ENCODE peak calls at places on chromosomes 5 and 9, in nine cellular contexts. B, I, F, M, T, U, D, X and V are unnamed samples.

GRCh38 chr9:114282507-114282906 is 40.4 kb upstream of the ORM1 start:
- DNase-seq in F (no peak), D (no peak), M (no peak), B (no peak), T (no peak), X (no peak), U (no peak), I (no peak), V (no peak)

GRCh38 chr9:70600479-70600878 is 186.0 kb upstream of the KLF9 start:
- DNase-seq in B (peak; percentile 88), I (no peak), D (peak; percentile 53), M (no peak), T (no peak), X (no peak), U (no peak), F (peak; percentile 89), V (no peak)

GRCh38 chr5:148933903-148934432 is 107.6 kb downstream of the ADRB2 start:
- DNase-seq in T (no peak), X (no peak), U (no peak), I (no peak), F (no peak), D (no peak), B (no peak), M (no peak), V (no peak)

GRCh38 chr9:68933434-68934318 is 80.2 kb downstream of the PRKACG start:
- DNase-seq in X (no peak), I (no peak), B (no peak), D (no peak), T (no peak), M (no peak), U (no peak), F (no peak), V (no peak)

GRCh38 chr9:77158772-77159513 is 18.4 kb upstream of the VPS13A start:
- DNase-seq in T (no peak), B (peak; percentile 62), U (no peak), D (peak; percentile 9), I (no peak), X (peak; percentile 92), F (peak; percentile 57), M (peak; percentile 38), V (peak; percentile 50)

GRCh38 chr5:56356121-56356875 is 123.2 kb upstream of the ANKRD55 start:
- DNase-seq in B (no peak), X (no peak), F (no peak), D (peak; percentile 15), U (no peak), M (no peak), T (no peak), I (no peak), V (no peak)

GRCh38 chr9:107154291-107154690 is 128.8 kb upstream of the RAD23B start:
- DNase-seq in F (no peak), I (no peak), B (no peak), U (no peak), X (no peak), T (no peak), D (no peak), M (no peak), V (no peak)

GRCh38 chr5:96219580-96220281 is 213.3 kb downstream of the PCSK1 start:
- DNase-seq in I (no peak), F (peak; percentile 42), U (no peak), T (no peak), M (no peak), X (peak; percentile 55), B (peak; percentile 51), D (peak; percentile 87), V (no peak)

GRCh38 chr5:77066191-77066590 is 20.9 kb downstream of the ZBED3 start:
- DNase-seq in U (no peak), M (no peak), B (no peak), T (no peak), D (no peak), I (no peak), X (no peak), F (no peak), V (no peak)

GRCh38 chr9:77819672-77820071 is 171.6 kb upstream of the GNA14 start:
- DNase-seq in M (no peak), F (peak; percentile 73), D (peak; percentile 43), X (no peak), I (no peak), T (no peak), B (peak; percentile 61), U (peak; percentile 40), V (no peak)

GRCh38 chr5:147645172-147645571 is 135.3 kb upstream of the DPYSL3 start:
- DNase-seq in M (no peak), X (no peak), T (no peak), B (no peak), U (no peak), I (no peak), D (no peak), F (no peak), V (no peak)

GRCh38 chr5:96893342-96893741 is 17.0 kb downstream of the ERAP2 start:
- DNase-seq in B (peak; percentile 85), X (peak; percentile 11), T (no peak), I (no peak), M (no peak), D (peak; percentile 87), F (peak; percentile 80), U (no peak), V (peak; percentile 49)

GRCh38 chr9:127751269-127752054 is 16.4 kb upstream of the TOR2A start:
- DNase-seq in B (peak; percentile 27), D (peak; percentile 34), M (no peak), X (peak; percentile 65), I (no peak), U (no peak), F (no peak), T (no peak), V (no peak)

GRCh38 chr9:34079181-34079580 is 30.5 kb upstream of the UBAP2 start:
- DNase-seq in F (no peak), T (no peak), M (no peak), D (peak; percentile 76), B (no peak), I (no peak), X (peak; percentile 84), U (no peak), V (peak; percentile 31)

GRCh38 chr5:80754900-80755299 is 100.1 kb upstream of the DHFR start:
- DNase-seq in I (no peak), M (no peak), D (no peak), F (no peak), T (no peak), U (no peak), B (no peak), X (no peak), V (no peak)

GRCh38 chr9:14441976-14442651 is 128.2 kb upstream of the NFIB start:
- DNase-seq in D (peak; percentile 33), B (peak; percentile 34), X (no peak), I (no peak), T (no peak), U (no peak), F (peak; percentile 32), M (peak; percentile 19), V (no peak)

GRCh38 chr9:13956107-13956506 is 357.8 kb downstream of the NFIB start:
- DNase-seq in I (no peak), T (no peak), B (no peak), X (no peak), M (no peak), F (no peak), D (no peak), U (no peak), V (peak; percentile 10)

GRCh38 chr5:65199988-65200668 is 281.6 kb downstream of the ADAMTS6 start:
- DNase-seq in M (no peak), D (peak; percentile 70), X (no peak), T (no peak), I (no peak), B (peak; percentile 75), U (no peak), F (peak; percentile 72), V (no peak)

GRCh38 chr5:150519978-150520377 is 12.0 kb downstream of the NDST1 start:
- DNase-seq in F (no peak), U (no peak), M (no peak), T (no peak), D (no peak), I (no peak), X (no peak), B (no peak), V (no peak)

GRCh38 chr9:129280236-129281231 is 102.5 kb upstream of the IER5L start:
- DNase-seq in F (no peak), I (no peak), X (no peak), T (no peak), B (no peak), U (no peak), D (no peak), M (no peak), V (no peak)

GRCh38 chr9:116320180-116320799 is 166.7 kb downstream of the PAPPA start:
- DNase-seq in X (no peak), U (no peak), T (no peak), B (peak; percentile 29), D (no peak), F (no peak), M (no peak), I (no peak), V (no peak)

GRCh38 chr5:107476783-107477182 is 194.0 kb downstream of the EFNA5 start:
- DNase-seq in D (no peak), I (no peak), F (peak; percentile 77), B (peak; percentile 71), T (no peak), M (no peak), U (no peak), X (no peak), V (no peak)

GRCh38 chr9:96519095-96519494 is 69.1 kb downstream of the HABP4 start:
- DNase-seq in I (no peak), D (no peak), U (no peak), M (no peak), F (no peak), B (no peak), X (no peak), T (no peak), V (no peak)

GRCh38 chr5:179374506-179375235 is 29.4 kb upstream of the ADAMTS2 start:
- DNase-seq in B (no peak), X (no peak), M (no peak), F (no peak), D (no peak), T (no peak), I (no peak), U (no peak), V (no peak)

GRCh38 chr5:100803391-100803790 is 99.7 kb downstream of the ST8SIA4 start:
- DNase-seq in M (no peak), B (peak; percentile 15), X (no peak), F (peak; percentile 17), D (peak; percentile 18), T (no peak), I (no peak), U (no peak), V (no peak)

GRCh38 chr9:83266618-83267543 is 203.9 kb upstream of the RASEF start:
- DNase-seq in I (no peak), F (peak; percentile 46), T (no peak), U (no peak), M (no peak), X (no peak), D (peak; percentile 32), B (peak; percentile 37), V (no peak)

GRCh38 chr9:120892748-120893584 is 16.0 kb upstream of the PHF19 start:
- DNase-seq in D (peak; percentile 89), T (no peak), X (peak; percentile 78), I (peak; percentile 49), F (peak; percentile 34), M (no peak), U (no peak), B (peak; percentile 38), V (peak; percentile 40)

GRCh38 chr5:40052812-40053211 is 626.9 kb upstream of the PTGER4 start:
- DNase-seq in U (no peak), T (no peak), I (no peak), B (no peak), D (peak; percentile 53), F (no peak), M (peak; percentile 29), X (peak; percentile 55), V (no peak)

GRCh38 chr9:133990366-133991210 is 1.5 kb downstream of the VAV2 start:
- DNase-seq in B (peak; percentile 70), T (no peak), M (peak; percentile 39), F (peak; percentile 70), U (no peak), D (peak; percentile 92), I (no peak), X (peak; percentile 78), V (peak; percentile 55)

GRCh38 chr5:7851240-7851592 is 283 bp upstream of the CFAP90 start:
- DNase-seq in U (no peak), I (no peak), X (no peak), B (no peak), F (no peak), D (no peak), M (no peak), T (no peak), V (no peak)

GRCh38 chr9:124381073-124381945 is 33.9 kb downstream of the PSMB7 start:
- DNase-seq in T (no peak), X (no peak), F (peak; percentile 46), D (peak; percentile 58), I (no peak), M (no peak), U (no peak), B (peak; percentile 68), V (no peak)